ENCODE peak calls at places on chromosomes 7 and 10, in seven cellular contexts. Z is hippocampal formation, V is GM10248, M is Daoy, Y is pancreas, L is GM20000, C is CD14-positive monocyte. P is an unnamed sample.

GRCh38 chr7:35694161-35694783 is 663 bp downstream of the HERPUD2 start:
- DNase-seq in Z (no peak), V (no peak), M (peak; percentile 47), Y (no peak), L (peak; percentile 28), C (peak; percentile 44), P (no peak)

GRCh38 chr10:62077330-62078015 is 176.0 kb downstream of the ARID5B start:
- DNase-seq in Z (no peak), V (no peak), M (no peak), Y (no peak), L (no peak), C (no peak), P (no peak)

GRCh38 chr10:55400075-55400474 is 599.0 kb upstream of the PCDH15 start:
- DNase-seq in Z (no peak), V (no peak), M (no peak), Y (no peak), L (no peak), C (no peak), P (no peak)

GRCh38 chr7:17907014-17907413 is 33.3 kb downstream of the SNX13 start:
- DNase-seq in Z (no peak), V (no peak), M (no peak), Y (no peak), L (no peak), C (no peak), P (no peak)

GRCh38 chr10:48406204-48406603 is 99.7 kb downstream of the MAPK8 start:
- DNase-seq in Z (no peak), V (no peak), M (peak; percentile 62), Y (no peak), L (no peak), C (no peak), P (no peak)

GRCh38 chr7:41964849-41965745 is 262.2 kb upstream of the INHBA start:
- DNase-seq in Z (no peak), V (no peak), M (no peak), Y (no peak), L (no peak), C (no peak), P (no peak)

GRCh38 chr7:92010215-92010614 is 69.6 kb downstream of the AKAP9 start:
- DNase-seq in Z (no peak), V (no peak), M (no peak), Y (no peak), L (no peak), C (no peak), P (no peak)

GRCh38 chr10:86410542-86411124 is 44.0 kb upstream of the GRID1 start:
- DNase-seq in Z (no peak), V (no peak), M (peak; percentile 9), Y (peak; percentile 56), L (no peak), C (no peak), P (no peak)

GRCh38 chr10:9289811-9290210 is 1235.3 kb downstream of the GATA3 start:
- DNase-seq in Z (no peak), V (no peak), M (no peak), Y (no peak), L (no peak), C (no peak), P (no peak)

GRCh38 chr10:125299476-125299875 is 139.1 kb upstream of the CTBP2 start:
- DNase-seq in Z (no peak), V (no peak), M (no peak), Y (no peak), L (no peak), C (no peak), P (no peak)

GRCh38 chr7:3942778-3943177 is 641.7 kb downstream of the SDK1 start:
- DNase-seq in Z (no peak), V (no peak), M (no peak), Y (no peak), L (no peak), C (no peak), P (no peak)

GRCh38 chr10:88546462-88546861 is 36.7 kb downstream of the RNLS start:
- DNase-seq in Z (no peak), V (no peak), M (no peak), Y (no peak), L (no peak), C (no peak), P (no peak)

GRCh38 chr10:36888925-36889573 is 236.3 kb upstream of the ANKRD30A start:
- DNase-seq in Z (no peak), V (peak; percentile 17), M (peak; percentile 34), Y (no peak), L (peak; percentile 23), C (no peak), P (peak; percentile 62)

P was measured in MM.1S.